ENCODE peak calls at places on chromosomes 4 and X, in ten cellular contexts. One of them, this sample, is unnamed.

GRCh38 chr4:119471259-119471658 is 149.3 kb upstream of the FABP2 start:
- DNase-seq in AG10803: no peak
- DNase-seq in cardiac fibroblast: no peak
- DNase-seq in GM10248: peak; percentile 11
- DNase-seq in lower leg skin: no peak
- DNase-seq in endothelial cell of umbilical vein: no peak
- DNase-seq in fibroblast of lung: no peak
- DNase-seq in suprapubic skin: no peak
- DNase-seq in endothelial cell: no peak
- DNase-seq in tibial artery: no peak
- DNase-seq in this sample: no peak

GRCh38 chr4:126364290-126364978 is 1049.7 kb downstream of the FAT4 start:
- DNase-seq in AG10803: peak; percentile 9
- DNase-seq in cardiac fibroblast: peak; percentile 9
- DNase-seq in GM10248: no peak
- DNase-seq in lower leg skin: no peak
- DNase-seq in endothelial cell of umbilical vein: peak; percentile 69
- DNase-seq in fibroblast of lung: no peak
- DNase-seq in suprapubic skin: no peak
- DNase-seq in endothelial cell: peak; percentile 7
- DNase-seq in tibial artery: no peak
- DNase-seq in this sample: no peak

GRCh38 chrX:53190363-53190960 is 34.5 kb downstream of the KDM5C start:
- DNase-seq in AG10803: no peak
- DNase-seq in cardiac fibroblast: no peak
- DNase-seq in GM10248: no peak
- DNase-seq in lower leg skin: no peak
- DNase-seq in endothelial cell of umbilical vein: no peak
- DNase-seq in fibroblast of lung: no peak
- DNase-seq in suprapubic skin: no peak
- DNase-seq in endothelial cell: peak; percentile 9
- DNase-seq in tibial artery: no peak
- DNase-seq in this sample: no peak

GRCh38 chrX:6432211-6432610 is 102.7 kb downstream of the VCX3A start:
- DNase-seq in AG10803: no peak
- DNase-seq in cardiac fibroblast: no peak
- DNase-seq in GM10248: no peak
- DNase-seq in lower leg skin: no peak
- DNase-seq in endothelial cell of umbilical vein: no peak
- DNase-seq in fibroblast of lung: no peak
- DNase-seq in suprapubic skin: no peak
- DNase-seq in endothelial cell: no peak
- DNase-seq in tibial artery: no peak
- DNase-seq in this sample: no peak

GRCh38 chr4:42357325-42357724 is 40.0 kb upstream of the SHISA3 start:
- DNase-seq in AG10803: no peak
- DNase-seq in cardiac fibroblast: no peak
- DNase-seq in GM10248: no peak
- DNase-seq in lower leg skin: no peak
- DNase-seq in endothelial cell of umbilical vein: no peak
- DNase-seq in fibroblast of lung: no peak
- DNase-seq in suprapubic skin: no peak
- DNase-seq in endothelial cell: no peak
- DNase-seq in tibial artery: no peak
- DNase-seq in this sample: no peak

GRCh38 chr4:22334155-22334554 is 181.7 kb downstream of the ADGRA3 start:
- DNase-seq in AG10803: no peak
- DNase-seq in cardiac fibroblast: no peak
- DNase-seq in GM10248: no peak
- DNase-seq in lower leg skin: no peak
- DNase-seq in endothelial cell of umbilical vein: no peak
- DNase-seq in fibroblast of lung: no peak
- DNase-seq in suprapubic skin: no peak
- DNase-seq in endothelial cell: no peak
- DNase-seq in tibial artery: no peak
- DNase-seq in this sample: no peak

GRCh38 chrX:69158166-69159040 is 6.8 kb downstream of the PJA1 start:
- DNase-seq in AG10803: peak; percentile 35
- DNase-seq in cardiac fibroblast: peak; percentile 79
- DNase-seq in GM10248: peak; percentile 48
- DNase-seq in lower leg skin: peak; percentile 25
- DNase-seq in endothelial cell of umbilical vein: peak; percentile 71
- DNase-seq in fibroblast of lung: peak; percentile 72
- DNase-seq in suprapubic skin: no peak
- DNase-seq in endothelial cell: peak; percentile 24
- DNase-seq in tibial artery: peak; percentile 77
- DNase-seq in this sample: peak; percentile 49

GRCh38 chrX:54641530-54641929 is 111.5 kb downstream of the GNL3L start:
- DNase-seq in AG10803: no peak
- DNase-seq in cardiac fibroblast: no peak
- DNase-seq in GM10248: no peak
- DNase-seq in lower leg skin: no peak
- DNase-seq in endothelial cell of umbilical vein: no peak
- DNase-seq in fibroblast of lung: peak; percentile 1
- DNase-seq in suprapubic skin: no peak
- DNase-seq in endothelial cell: no peak
- DNase-seq in tibial artery: no peak
- DNase-seq in this sample: no peak

GRCh38 chrX:107025538-107025937 is 25.5 kb upstream of the MORC4 start:
- DNase-seq in AG10803: peak; percentile 23
- DNase-seq in cardiac fibroblast: peak; percentile 50
- DNase-seq in GM10248: peak; percentile 8
- DNase-seq in lower leg skin: no peak
- DNase-seq in endothelial cell of umbilical vein: peak; percentile 29
- DNase-seq in fibroblast of lung: peak; percentile 13
- DNase-seq in suprapubic skin: no peak
- DNase-seq in endothelial cell: peak; percentile 15
- DNase-seq in tibial artery: no peak
- DNase-seq in this sample: peak; percentile 6

GRCh38 chrX:22686138-22686541 is 313.6 kb upstream of the DDX53 start:
- DNase-seq in AG10803: peak; percentile 22
- DNase-seq in cardiac fibroblast: peak; percentile 95
- DNase-seq in GM10248: no peak
- DNase-seq in lower leg skin: peak; percentile 12
- DNase-seq in endothelial cell of umbilical vein: peak; percentile 92
- DNase-seq in fibroblast of lung: peak; percentile 91
- DNase-seq in suprapubic skin: no peak
- DNase-seq in endothelial cell: no peak
- DNase-seq in tibial artery: peak; percentile 35
- DNase-seq in this sample: no peak

GRCh38 chr4:55036405-55036804 is 89.0 kb downstream of the KDR start:
- DNase-seq in AG10803: no peak
- DNase-seq in cardiac fibroblast: no peak
- DNase-seq in GM10248: no peak
- DNase-seq in lower leg skin: no peak
- DNase-seq in endothelial cell of umbilical vein: no peak
- DNase-seq in fibroblast of lung: no peak
- DNase-seq in suprapubic skin: no peak
- DNase-seq in endothelial cell: no peak
- DNase-seq in tibial artery: no peak
- DNase-seq in this sample: no peak

GRCh38 chrX:40063555-40063954 is 34.2 kb downstream of the BCOR start:
- DNase-seq in AG10803: no peak
- DNase-seq in cardiac fibroblast: no peak
- DNase-seq in GM10248: no peak
- DNase-seq in lower leg skin: no peak
- DNase-seq in endothelial cell of umbilical vein: no peak
- DNase-seq in fibroblast of lung: no peak
- DNase-seq in suprapubic skin: no peak
- DNase-seq in endothelial cell: no peak
- DNase-seq in tibial artery: no peak
- DNase-seq in this sample: no peak

GRCh38 chr4:79913581-79913980 is 159.4 kb downstream of the ANTXR2 start:
- DNase-seq in AG10803: peak; percentile 61
- DNase-seq in cardiac fibroblast: peak; percentile 41
- DNase-seq in GM10248: no peak
- DNase-seq in lower leg skin: no peak
- DNase-seq in endothelial cell of umbilical vein: no peak
- DNase-seq in fibroblast of lung: peak; percentile 87
- DNase-seq in suprapubic skin: no peak
- DNase-seq in endothelial cell: no peak
- DNase-seq in tibial artery: no peak
- DNase-seq in this sample: no peak

GRCh38 chr4:85717366-85717765 is 242.4 kb downstream of the ARHGAP24 start:
- DNase-seq in AG10803: peak; percentile 84
- DNase-seq in cardiac fibroblast: peak; percentile 43
- DNase-seq in GM10248: no peak
- DNase-seq in lower leg skin: no peak
- DNase-seq in endothelial cell of umbilical vein: no peak
- DNase-seq in fibroblast of lung: no peak
- DNase-seq in suprapubic skin: no peak
- DNase-seq in endothelial cell: no peak
- DNase-seq in tibial artery: no peak
- DNase-seq in this sample: no peak

GRCh38 chrX:136687457-136687856 is 39.5 kb downstream of the CD40LG start:
- DNase-seq in AG10803: no peak
- DNase-seq in cardiac fibroblast: no peak
- DNase-seq in GM10248: no peak
- DNase-seq in lower leg skin: no peak
- DNase-seq in endothelial cell of umbilical vein: no peak
- DNase-seq in fibroblast of lung: no peak
- DNase-seq in suprapubic skin: no peak
- DNase-seq in endothelial cell: no peak
- DNase-seq in tibial artery: no peak
- DNase-seq in this sample: no peak

DNA sequence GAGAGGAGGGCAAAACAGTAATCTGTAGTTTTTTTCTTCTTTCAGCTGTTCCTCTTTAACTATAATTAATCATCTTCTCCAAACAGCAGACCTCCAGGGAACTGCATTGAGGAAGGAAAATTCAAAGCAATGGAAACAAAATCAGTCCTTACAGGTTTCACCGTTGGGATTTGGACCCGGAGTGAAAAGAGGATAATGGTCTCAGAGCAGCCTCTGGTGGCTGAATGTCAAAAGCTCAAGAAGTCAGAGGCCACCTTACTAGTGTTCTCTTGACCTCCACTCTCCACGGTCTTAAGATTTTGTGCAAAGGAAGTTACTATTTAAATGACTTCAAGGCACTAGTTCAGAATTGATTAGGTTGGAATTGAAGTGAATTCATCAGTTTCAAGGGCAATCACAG is 16.0 kb upstream of the MID1 start:
- DNase-seq in AG10803: peak; percentile 59
- DNase-seq in cardiac fibroblast: peak; percentile 76
- DNase-seq in GM10248: no peak
- DNase-seq in lower leg skin: peak; percentile 22
- DNase-seq in endothelial cell of umbilical vein: peak; percentile 73
- DNase-seq in fibroblast of lung: peak; percentile 55
- DNase-seq in suprapubic skin: no peak
- DNase-seq in endothelial cell: peak; percentile 39
- DNase-seq in tibial artery: peak; percentile 23
- DNase-seq in this sample: no peak
- TF ChIP-seq CTCF in AG10803: peak; percentile 80
- TF ChIP-seq CTCF in cardiac fibroblast: peak; percentile 64
- TF ChIP-seq CTCF in GM10248: peak; percentile 28
- TF ChIP-seq CTCF in lower leg skin: no peak
- TF ChIP-seq CTCF in endothelial cell of umbilical vein: peak; percentile 43
- TF ChIP-seq CTCF in fibroblast of lung: peak; percentile 72
- TF ChIP-seq CTCF in suprapubic skin: peak; percentile 37
- TF ChIP-seq CTCF in endothelial cell: no peak
- TF ChIP-seq CTCF in tibial artery: peak; percentile 50
- TF ChIP-seq CTCF in this sample: no peak

GRCh38 chr4:137610960-137611359 is 78.7 kb upstream of the PCDH18 start:
- DNase-seq in AG10803: no peak
- DNase-seq in cardiac fibroblast: peak; percentile 42
- DNase-seq in GM10248: no peak
- DNase-seq in lower leg skin: no peak
- DNase-seq in endothelial cell of umbilical vein: peak; percentile 29
- DNase-seq in fibroblast of lung: peak; percentile 9
- DNase-seq in suprapubic skin: no peak
- DNase-seq in endothelial cell: peak; percentile 24
- DNase-seq in tibial artery: no peak
- DNase-seq in this sample: no peak
- TF ChIP-seq CTCF in AG10803: peak; percentile 54
- TF ChIP-seq CTCF in cardiac fibroblast: peak; percentile 74
- TF ChIP-seq CTCF in GM10248: no peak
- TF ChIP-seq CTCF in lower leg skin: no peak
- TF ChIP-seq CTCF in endothelial cell of umbilical vein: peak; percentile 32
- TF ChIP-seq CTCF in fibroblast of lung: peak; percentile 63
- TF ChIP-seq CTCF in suprapubic skin: peak; percentile 23
- TF ChIP-seq CTCF in endothelial cell: peak; percentile 73
- TF ChIP-seq CTCF in tibial artery: no peak
- TF ChIP-seq CTCF in this sample: no peak

DNA sequence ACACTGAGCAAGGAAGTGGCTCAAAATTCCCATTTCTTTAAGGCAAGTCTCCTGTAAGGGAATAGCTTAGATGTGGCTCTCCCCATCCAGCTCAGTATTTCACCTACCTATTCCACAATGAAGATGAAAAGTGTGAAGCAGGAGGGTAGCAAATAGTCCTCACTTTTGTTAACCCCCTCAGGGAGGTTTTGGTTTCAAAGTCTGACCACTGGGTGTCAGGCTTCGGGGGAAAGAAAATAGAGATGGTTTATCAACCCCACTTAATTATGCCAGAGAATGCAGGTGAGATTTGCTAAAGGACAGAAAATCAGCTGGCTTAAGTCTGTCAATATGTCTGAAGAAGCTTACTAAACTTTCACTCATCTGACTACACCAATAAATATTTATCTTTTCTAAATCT is 69.5 kb downstream of the DHX15 start:
- DNase-seq in AG10803: no peak
- DNase-seq in cardiac fibroblast: peak; percentile 11
- DNase-seq in GM10248: no peak
- DNase-seq in lower leg skin: no peak
- DNase-seq in endothelial cell of umbilical vein: no peak
- DNase-seq in fibroblast of lung: no peak
- DNase-seq in suprapubic skin: no peak
- DNase-seq in endothelial cell: no peak
- DNase-seq in tibial artery: no peak
- DNase-seq in this sample: peak; percentile 10
- TF ChIP-seq CTCF in AG10803: peak; percentile 33
- TF ChIP-seq CTCF in cardiac fibroblast: peak; percentile 16
- TF ChIP-seq CTCF in GM10248: peak; percentile 26
- TF ChIP-seq CTCF in lower leg skin: no peak
- TF ChIP-seq CTCF in endothelial cell of umbilical vein: no peak
- TF ChIP-seq CTCF in fibroblast of lung: peak; percentile 41
- TF ChIP-seq CTCF in suprapubic skin: no peak
- TF ChIP-seq CTCF in endothelial cell: no peak
- TF ChIP-seq CTCF in tibial artery: no peak
- TF ChIP-seq CTCF in this sample: no peak

DNA sequence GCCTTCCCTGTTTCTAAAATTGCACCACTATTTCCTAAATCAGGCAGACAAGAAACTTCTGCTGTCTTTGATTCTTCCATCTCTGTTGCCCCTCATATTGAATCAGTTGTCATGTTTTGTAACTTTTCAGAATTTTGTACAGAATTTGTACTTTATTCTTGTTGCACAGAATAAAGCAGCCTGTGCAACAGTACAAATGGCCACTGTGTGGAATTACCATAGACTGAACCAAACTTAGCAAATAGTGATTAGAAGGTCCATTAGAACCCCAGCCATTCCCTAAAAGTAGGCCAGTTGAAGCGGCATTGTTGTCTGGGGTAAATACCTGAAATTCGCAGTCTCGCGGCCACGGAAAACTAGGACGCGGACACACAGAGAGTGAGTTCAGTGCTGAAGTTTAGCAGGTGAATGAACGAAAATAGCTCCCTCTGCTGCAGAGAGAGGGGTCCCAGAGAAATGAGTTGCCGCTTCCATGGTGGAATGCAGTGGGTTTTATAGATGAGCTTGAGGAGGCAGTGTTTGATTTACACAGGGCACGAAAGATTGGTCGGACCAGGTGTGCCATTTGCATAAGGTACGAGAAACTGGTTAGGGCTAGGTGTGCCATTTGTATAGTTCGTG is 71.8 kb downstream of the C4orf33 start:
- DNase-seq in AG10803: no peak
- DNase-seq in cardiac fibroblast: no peak
- DNase-seq in GM10248: no peak
- DNase-seq in lower leg skin: no peak
- DNase-seq in endothelial cell of umbilical vein: peak; percentile 23
- DNase-seq in fibroblast of lung: no peak
- DNase-seq in suprapubic skin: no peak
- DNase-seq in endothelial cell: peak; percentile 30
- DNase-seq in tibial artery: no peak
- DNase-seq in this sample: no peak
- TF ChIP-seq CTCF in AG10803: no peak
- TF ChIP-seq CTCF in cardiac fibroblast: no peak
- TF ChIP-seq CTCF in GM10248: no peak
- TF ChIP-seq CTCF in lower leg skin: no peak
- TF ChIP-seq CTCF in endothelial cell of umbilical vein: no peak
- TF ChIP-seq CTCF in fibroblast of lung: peak; percentile 25
- TF ChIP-seq CTCF in suprapubic skin: no peak
- TF ChIP-seq CTCF in endothelial cell: no peak
- TF ChIP-seq CTCF in tibial artery: no peak
- TF ChIP-seq CTCF in this sample: no peak

This sample was measured in GM20000.